ENCODE peak calls at places on chromosomes 12 and 14, in four cellular contexts. J is nephron progenitor cell, V is thyroid gland, G is HL-60. N is an unnamed sample.

GRCh38 chr14:79809849-79810612 is 401.3 kb downstream of the DIO2 start:
- DNase-seq in J (no peak), G (no peak), V (peak), N (no peak)

GRCh38 chr14:79064200-79064599 is 894.0 kb downstream of the NRXN3 start:
- DNase-seq in G (peak), J (no peak), V (no peak), N (no peak)

GRCh38 chr12:106195638-106196037 is 52.2 kb downstream of the CKAP4 start:
- DNase-seq in G (no peak), V (peak), J (no peak), N (peak)

GRCh38 chr14:88327497-88327896 is 4.4 kb upstream of the KCNK10 start:
- DNase-seq in G (no peak), V (no peak), J (no peak), N (no peak)

GRCh38 chr12:96108321-96108720 is 72.9 kb upstream of the LTA4H start:
- DNase-seq in G (peak), J (peak), V (no peak), N (no peak)

GRCh38 chr12:76135456-76135855 is 51.0 kb upstream of the NAP1L1 start:
- DNase-seq in G (no peak), V (no peak), J (no peak), N (no peak)

GRCh38 chr12:104154806-104155205 is 16.8 kb upstream of the NFYB start:
- DNase-seq in V (no peak), J (no peak), G (no peak), N (no peak)

GRCh38 chr14:90645842-90646443 is 170.3 kb downstream of the TTC7B start:
- DNase-seq in J (no peak), G (no peak), V (peak), N (peak)

GRCh38 chr12:113612076-113612728 is 140.5 kb upstream of the LHX5 start:
- DNase-seq in V (no peak), J (no peak), G (no peak), N (no peak)

GRCh38 chr12:402127-402456 is 648 bp downstream of the CCDC77 start:
- DNase-seq in J (peak), V (no peak), G (no peak), N (no peak)

GRCh38 chr14:67710209-67710608 is 8.5 kb downstream of the RDH12 start:
- DNase-seq in G (no peak), J (no peak), V (no peak), N (no peak)

GRCh38 chr14:74627071-74627470 is 15.0 kb upstream of the LTBP2 start:
- DNase-seq in J (no peak), V (no peak), G (no peak), N (no peak)

GRCh38 chr12:88206636-88207035 is 64.5 kb downstream of the TMTC3 start:
- DNase-seq in G (no peak), V (no peak), J (no peak), N (no peak)

GRCh38 chr12:126582231-126582630 is 1517.0 kb downstream of the AACS start:
- DNase-seq in J (no peak), G (no peak), V (no peak), N (no peak)

GRCh38 chr14:25833341-25834121 is 764.3 kb downstream of the NOVA1 start:
- DNase-seq in J (peak), V (peak), G (no peak), N (peak)

GRCh38 chr12:14691560-14691959 is 4.8 kb downstream of the GUCY2C start:
- DNase-seq in V (peak), J (no peak), G (peak), N (no peak)

GRCh38 chr12:14950982-14951746 is 10.2 kb downstream of the ARHGDIB start:
- DNase-seq in V (no peak), J (no peak), G (no peak), N (no peak)

GRCh38 chr14:33282811-33283210 is 344.1 kb downstream of the NPAS3 start:
- DNase-seq in J (no peak), G (no peak), V (no peak), N (no peak)

GRCh38 chr14:68271996-68272395 is 452.4 kb downstream of the RAD51B start:
- DNase-seq in G (no peak), J (no peak), V (no peak), N (no peak)

GRCh38 chr12:96719671-96720362 is 187.2 kb upstream of the NEDD1 start:
- DNase-seq in J (no peak), G (no peak), V (no peak), N (no peak)

GRCh38 chr12:46492471-46493351 is 120.1 kb upstream of the SLC38A2 start:
- DNase-seq in V (no peak), J (no peak), G (no peak), N (peak)

GRCh38 chr12:106506691-106507090 is 76.1 kb upstream of the RFX4 start:
- DNase-seq in J (no peak), G (no peak), V (no peak), N (no peak)

GRCh38 chr14:25308244-25308643 is 258.3 kb upstream of the STXBP6 start:
- DNase-seq in G (no peak), V (no peak), J (peak), N (no peak)

GRCh38 chr14:65769151-65769550 is 356.6 kb downstream of the FUT8 start:
- DNase-seq in G (no peak), V (no peak), J (no peak), N (no peak)

GRCh38 chr14:100827751-100828447 is 2.0 kb downstream of the MEG3 start:
- DNase-seq in J (no peak), G (no peak), V (no peak), N (peak)

GRCh38 chr12:115354007-115354452 is 670.1 kb upstream of the TBX3 start:
- DNase-seq in J (no peak), G (no peak), V (peak), N (peak)

GRCh38 chr12:124698211-124698997 is 131.0 kb upstream of the NCOR2 start:
- DNase-seq in V (no peak), G (no peak), J (no peak), N (no peak)

GRCh38 chr12:127393896-127394295 is 873.1 kb upstream of the TMEM132C start:
- DNase-seq in V (no peak), G (no peak), J (no peak), N (no peak)

GRCh38 chr12:49881400-49882247 is 22.1 kb downstream of the FAIM2 start:
- DNase-seq in J (no peak), V (no peak), G (no peak), N (no peak)

GRCh38 chr14:95683793-95684192 is 2.4 kb upstream of the TCL1B start:
- DNase-seq in G (peak), V (no peak), J (no peak), N (no peak)

GRCh38 chr14:98964171-98964570 is 307.8 kb downstream of the BCL11B start:
- DNase-seq in J (no peak), V (no peak), G (no peak), N (no peak)

GRCh38 chr14:32594766-32595165 is 265.7 kb downstream of the AKAP6 start:
- DNase-seq in V (no peak), J (no peak), G (no peak), N (no peak)

GRCh38 chr14:104555621-104556255 is 23.8 kb upstream of the C14orf180 start:
- DNase-seq in G (no peak), V (no peak), J (no peak), N (no peak)

GRCh38 chr14:105207460-105207901 is 26.4 kb upstream of the NUDT14 start:
- DNase-seq in V (no peak), G (no peak), J (no peak), N (no peak)

GRCh38 chr14:66140963-66141362 is 345.2 kb upstream of the CCDC196 start:
- DNase-seq in V (no peak), J (no peak), G (no peak), N (no peak)

GRCh38 chr14:93532550-93532949 is 101.8 kb downstream of the UNC79 start:
- DNase-seq in G (no peak), J (no peak), V (no peak), N (no peak)

GRCh38 chr14:38302034-38302433 is 46.1 kb upstream of the CLEC14A start:
- DNase-seq in G (no peak), J (no peak), V (no peak), N (no peak)

GRCh38 chr12:4855121-4855924 is 54.4 kb upstream of the KCNA1 start:
- DNase-seq in G (peak), J (peak), V (peak), N (peak)
- TF ChIP-seq CTCF in G (peak), J (peak), V (peak), N (peak)

DNA sequence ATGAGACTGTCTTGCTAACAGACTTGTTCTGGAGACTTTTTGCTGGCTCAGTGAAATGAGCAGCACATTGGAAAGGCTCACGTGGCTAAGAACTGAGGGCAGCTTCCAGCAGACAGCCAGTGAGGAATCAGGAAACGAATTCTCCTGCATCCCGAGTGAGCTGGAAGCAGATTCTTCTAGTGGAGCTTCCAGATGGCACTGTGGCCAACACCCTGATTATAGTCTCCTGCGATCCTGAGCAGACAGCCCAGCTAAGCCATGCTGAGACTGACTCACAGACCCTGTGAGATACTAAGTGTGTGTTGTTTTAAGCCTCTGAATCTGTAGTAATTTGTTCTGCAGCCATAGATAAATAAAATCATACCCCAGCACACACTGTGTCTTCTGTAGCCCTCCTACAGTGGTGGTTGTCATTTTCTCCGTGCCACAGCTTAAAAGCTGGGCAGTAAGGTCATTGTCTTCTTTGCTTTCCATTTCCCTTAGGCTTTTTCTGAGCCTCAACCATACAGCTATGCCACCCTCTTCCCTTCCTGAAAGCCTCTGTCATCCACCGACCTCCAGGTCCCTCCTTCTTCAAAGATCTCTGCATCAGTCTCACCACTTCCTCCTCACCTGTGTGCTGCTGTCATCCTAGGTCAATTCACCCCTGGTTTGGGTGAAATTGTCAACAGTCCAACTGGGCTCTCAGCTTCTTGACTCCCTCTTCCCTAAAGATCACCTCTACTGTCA is 15.9 kb upstream of the TSPAN9 start:
- DNase-seq in J (no peak), G (no peak), V (no peak), N (peak)
- TF ChIP-seq CTCF in J (no peak), G (no peak), V (no peak), N (no peak)

DNA sequence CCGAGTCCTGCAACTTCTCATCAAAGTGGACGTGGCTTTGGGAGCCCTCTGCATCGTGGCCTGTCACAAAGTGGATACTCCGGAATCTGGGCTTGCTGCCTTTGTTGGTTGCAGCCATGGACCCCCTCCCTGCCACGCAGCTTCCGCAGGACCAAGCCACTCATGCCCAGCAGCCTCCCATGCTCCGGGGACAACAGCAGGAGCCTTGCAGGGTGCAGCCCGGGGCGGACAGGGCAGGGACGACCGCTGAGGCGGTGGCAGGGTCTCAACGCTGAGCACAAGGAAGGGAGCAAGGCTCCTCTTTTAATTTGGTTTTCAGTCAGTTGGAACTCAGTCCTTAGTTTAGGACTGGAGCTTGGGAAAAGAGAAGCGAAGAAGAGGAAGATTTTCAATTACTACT is 12.1 kb upstream of the ADCY6 start:
- DNase-seq in V (no peak), G (no peak), J (no peak), N (no peak)
- TF ChIP-seq CTCF in V (no peak), G (no peak), J (no peak), N (no peak)

GRCh38 chr12:13027032-13027431 is 17.1 kb upstream of the FAM234B start:
- DNase-seq in V (no peak), J (no peak), G (no peak), N (no peak)

GRCh38 chr12:13022737-13023370 is 21.3 kb upstream of the FAM234B start:
- DNase-seq in V (no peak), G (no peak), J (no peak), N (no peak)

GRCh38 chr12:13027508-13027907 is 16.7 kb upstream of the FAM234B start:
- DNase-seq in V (no peak), J (no peak), G (no peak), N (no peak)

GRCh38 chr12:13028825-13029570 is 15.2 kb upstream of the FAM234B start:
- DNase-seq in G (no peak), J (no peak), V (no peak), N (no peak)

GRCh38 chr12:13024151-13024946 is 19.8 kb upstream of the FAM234B start:
- DNase-seq in V (peak), J (no peak), G (no peak), N (no peak)
- TF ChIP-seq CTCF in V (peak), J (no peak), G (peak), N (peak)

GRCh38 chr14:52069617-52070431 is 965 bp upstream of the NID2 start:
- DNase-seq in J (peak), G (no peak), V (peak), N (no peak)
- TF ChIP-seq CTCF in J (no peak), G (no peak), V (no peak), N (no peak)

DNA sequence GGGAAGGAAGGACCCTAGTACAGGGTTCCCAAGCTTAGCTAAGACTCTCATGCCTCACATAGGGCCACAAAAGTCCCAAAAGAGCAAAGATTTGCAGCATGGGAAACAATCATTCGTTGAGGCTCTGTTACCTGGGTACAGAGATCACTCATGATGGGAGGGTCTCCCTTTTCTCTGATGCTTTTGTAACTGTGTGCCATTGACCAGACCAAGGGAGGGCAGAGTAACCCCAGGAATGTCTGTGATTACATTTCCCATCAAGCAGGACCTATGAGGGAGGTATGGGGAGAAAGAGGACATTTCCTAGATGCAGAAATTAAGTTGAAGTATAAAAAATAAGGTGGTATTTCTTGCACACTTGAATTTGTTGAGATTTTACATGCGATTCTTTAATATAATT is 16.4 kb upstream of the DLGAP5 start:
- DNase-seq in J (no peak), G (no peak), V (no peak), N (no peak)
- TF ChIP-seq CTCF in J (no peak), G (no peak), V (no peak), N (no peak)